ENCODE peak calls at places on chromosome 14, in five cellular contexts. Y is stomach; A is CD4-positive, alpha-beta T cell; S is IMR-90; E is left ventricle myocardium inferior. F is an unnamed sample.
A peak's percentile ranks its signal among the peaks of the same experiment; 100 is the strongest.

GRCh38 chr14:24674204-24674970 is 40.4 kb upstream of the GZMB start:
- DNase-seq in Y (no peak), A (no peak), S (no peak), E (no peak), F (no peak)

GRCh38 chr14:104805326-104805678 is 4.4 kb downstream of the ZBTB42 start:
- DNase-seq in Y (peak; percentile 57), A (no peak), S (peak; percentile 89), E (no peak), F (peak; percentile 22)

GRCh38 chr14:69876848-69877306 is 2.3 kb upstream of the SMOC1 start:
- DNase-seq in Y (no peak), A (no peak), S (no peak), E (no peak), F (no peak)

GRCh38 chr14:100873083-100873482 is 30.4 kb downstream of the RTL1 start:
- DNase-seq in Y (no peak), A (no peak), S (no peak), E (peak; percentile 0), F (peak; percentile 33)

GRCh38 chr14:73295198-73295796 is 58.0 kb downstream of the PAPLN start:
- DNase-seq in Y (no peak), A (no peak), S (peak; percentile 31), E (no peak), F (no peak)

GRCh38 chr14:24177041-24177825 is 5.4 kb downstream of the REC8 start:
- DNase-seq in Y (no peak), A (no peak), S (no peak), E (no peak), F (no peak)

GRCh38 chr14:79665556-79665955 is 545.7 kb downstream of the DIO2 start:
- DNase-seq in Y (no peak), A (no peak), S (no peak), E (no peak), F (no peak)

GRCh38 chr14:27995688-27996087 is 770.9 kb upstream of the FOXG1 start:
- DNase-seq in Y (no peak), A (no peak), S (no peak), E (no peak), F (no peak)

GRCh38 chr14:55912344-55912743 is 205.9 kb upstream of the PELI2 start:
- DNase-seq in Y (no peak), A (no peak), S (no peak), E (no peak), F (no peak)

GRCh38 chr14:92513204-92513965 is at the start of gene RIN3:
- DNase-seq in Y (no peak), A (peak; percentile 19), S (peak; percentile 65), E (peak; percentile 58), F (peak; percentile 77)

GRCh38 chr14:104639889-104640548 is 35.4 kb upstream of the TMEM179 start:
- DNase-seq in Y (peak; percentile 72), A (peak; percentile 37), S (peak; percentile 24), E (peak; percentile 57), F (no peak)

GRCh38 chr14:52609445-52610044 is 56.9 kb downstream of the GPR137C start:
- DNase-seq in Y (no peak), A (no peak), S (no peak), E (no peak), F (no peak)

GRCh38 chr14:104972301-104973211 is 5.6 kb downstream of the AHNAK2 start:
- DNase-seq in Y (peak; percentile 77), A (no peak), S (no peak), E (peak; percentile 17), F (peak; percentile 40)

GRCh38 chr14:101591121-101591520 is 29.8 kb downstream of the DIO3 start:
- DNase-seq in Y (peak; percentile 21), A (no peak), S (no peak), E (no peak), F (no peak)

GRCh38 chr14:98101323-98101722 is 1170.7 kb downstream of the BCL11B start:
- DNase-seq in Y (no peak), A (no peak), S (no peak), E (no peak), F (no peak)

GRCh38 chr14:63899953-63900352 is 47.1 kb downstream of the SYNE2 start:
- DNase-seq in Y (no peak), A (no peak), S (no peak), E (no peak), F (no peak)

GRCh38 chr14:105602243-105602750 is 75.9 kb downstream of the TMEM121 start:
- DNase-seq in Y (no peak), A (no peak), S (no peak), E (no peak), F (no peak)

GRCh38 chr14:91372680-91373495 is 44.7 kb downstream of the CCDC88C start:
- DNase-seq in Y (peak; percentile 77), A (no peak), S (no peak), E (no peak), F (no peak)

GRCh38 chr14:65749287-65749686 is 336.8 kb downstream of the FUT8 start:
- DNase-seq in Y (no peak), A (no peak), S (no peak), E (no peak), F (no peak)

GRCh38 chr14:57317248-57317833 is 48.6 kb downstream of the AP5M1 start:
- DNase-seq in Y (peak; percentile 76), A (peak; percentile 64), S (peak; percentile 78), E (peak; percentile 27), F (peak; percentile 61)

DNA sequence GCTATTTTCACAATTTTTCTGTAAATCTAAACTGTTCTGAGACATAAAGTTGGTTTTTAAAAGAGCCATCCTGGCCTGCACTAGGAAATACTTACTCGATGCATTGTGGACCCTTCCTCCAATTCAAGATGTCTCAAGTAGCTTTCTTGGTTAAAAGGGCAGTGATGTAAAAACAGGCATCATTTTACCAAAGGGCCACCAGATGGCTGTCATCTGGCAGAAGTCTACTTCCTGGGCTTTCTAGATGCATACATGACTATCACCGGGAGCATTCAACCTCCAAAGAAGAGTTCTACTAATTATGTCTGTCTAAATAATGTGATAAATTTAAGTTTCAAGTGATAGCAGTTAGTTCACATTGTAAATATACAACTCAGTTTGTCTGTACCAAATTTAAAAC is 96.8 kb upstream of the FRMD6 start:
- DNase-seq in Y (no peak), A (no peak), S (peak; percentile 72), E (no peak), F (no peak)
- TF ChIP-seq CTCF in Y (no peak), A (no peak), S (peak; percentile 33), E (no peak), F (no peak)

GRCh38 chr14:61380984-61381383 is 59.6 kb downstream of the PRKCH start:
- DNase-seq in Y (no peak), A (no peak), S (no peak), E (no peak), F (no peak)
- TF ChIP-seq CTCF in Y (no peak), A (no peak), S (no peak), E (no peak), F (no peak)

DNA sequence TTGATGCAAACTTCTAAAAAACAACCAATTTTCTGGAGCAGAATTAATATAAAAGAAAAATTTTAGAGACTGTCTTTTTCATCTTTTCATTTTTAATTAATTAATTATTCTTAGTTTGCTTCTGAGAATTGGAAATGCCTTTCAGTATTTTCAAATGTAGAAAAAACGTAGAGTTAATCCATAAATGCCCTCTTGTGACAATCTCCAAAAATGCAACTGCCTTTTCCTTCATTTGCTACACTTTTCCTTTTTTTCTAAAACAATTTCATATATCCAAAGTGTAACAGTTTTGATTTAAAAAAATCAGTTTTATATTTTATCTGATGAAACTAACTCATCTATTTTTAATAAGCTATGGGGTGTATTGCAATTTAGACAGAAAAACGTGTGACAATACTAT is 409.3 kb downstream of the PRKD1 start:
- DNase-seq in Y (no peak), A (no peak), S (peak; percentile 28), E (no peak), F (no peak)
- TF ChIP-seq CTCF in Y (no peak), A (no peak), S (peak; percentile 58), E (no peak), F (no peak)

GRCh38 chr14:99508896-99509629 is 27.9 kb downstream of the CCNK start:
- DNase-seq in Y (peak; percentile 77), A (no peak), S (no peak), E (no peak), F (no peak)

GRCh38 chr14:99505089-99505488 is 23.9 kb downstream of the CCNK start:
- DNase-seq in Y (no peak), A (no peak), S (no peak), E (no peak), F (no peak)

GRCh38 chr14:99503848-99504453 is 22.7 kb downstream of the CCNK start:
- DNase-seq in Y (no peak), A (no peak), S (no peak), E (no peak), F (no peak)

GRCh38 chr14:99507860-99508640 is 26.8 kb downstream of the CCNK start:
- DNase-seq in Y (no peak), A (no peak), S (no peak), E (no peak), F (no peak)

DNA sequence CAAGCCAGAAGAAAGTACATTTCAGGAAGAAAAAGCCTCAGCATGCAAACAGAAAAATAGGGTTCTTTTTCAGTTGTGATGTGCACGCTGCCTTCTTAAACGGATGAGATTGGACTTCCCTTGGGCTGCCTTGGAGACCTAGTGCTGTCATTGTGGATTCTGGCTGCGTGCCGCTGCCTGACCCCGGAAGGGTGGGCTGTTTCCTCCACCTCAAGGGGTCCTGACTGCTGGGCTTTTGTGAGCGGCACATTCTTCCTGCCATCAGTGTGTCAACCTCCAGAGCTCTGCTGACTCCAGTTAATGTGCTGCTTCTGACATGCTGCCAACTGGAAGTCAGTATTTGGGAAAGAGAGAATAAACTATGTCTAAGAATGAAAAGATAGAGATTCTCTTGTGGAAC is 25.1 kb downstream of the CCNK start:
- DNase-seq in Y (no peak), A (no peak), S (no peak), E (no peak), F (no peak)
- TF ChIP-seq CTCF in Y (no peak), A (no peak), S (no peak), E (no peak), F (no peak)

GRCh38 chr14:68011629-68012028 is 192.1 kb downstream of the RAD51B start:
- DNase-seq in Y (no peak), A (no peak), S (peak; percentile 87), E (no peak), F (no peak)
- TF ChIP-seq CTCF in Y (no peak), A (no peak), S (no peak), E (no peak), F (no peak)

GRCh38 chr14:95025218-95025617 is 132.1 kb downstream of the DICER1 start:
- DNase-seq in Y (no peak), A (no peak), S (no peak), E (no peak), F (no peak)

GRCh38 chr14:95025941-95026340 is 131.4 kb downstream of the DICER1 start:
- DNase-seq in Y (no peak), A (no peak), S (no peak), E (no peak), F (no peak)

GRCh38 chr14:95023115-95023514 is 134.2 kb downstream of the DICER1 start:
- DNase-seq in Y (no peak), A (no peak), S (no peak), E (no peak), F (no peak)

GRCh38 chr14:95024380-95024779 is 132.9 kb downstream of the DICER1 start:
- DNase-seq in Y (no peak), A (no peak), S (no peak), E (no peak), F (no peak)

DNA sequence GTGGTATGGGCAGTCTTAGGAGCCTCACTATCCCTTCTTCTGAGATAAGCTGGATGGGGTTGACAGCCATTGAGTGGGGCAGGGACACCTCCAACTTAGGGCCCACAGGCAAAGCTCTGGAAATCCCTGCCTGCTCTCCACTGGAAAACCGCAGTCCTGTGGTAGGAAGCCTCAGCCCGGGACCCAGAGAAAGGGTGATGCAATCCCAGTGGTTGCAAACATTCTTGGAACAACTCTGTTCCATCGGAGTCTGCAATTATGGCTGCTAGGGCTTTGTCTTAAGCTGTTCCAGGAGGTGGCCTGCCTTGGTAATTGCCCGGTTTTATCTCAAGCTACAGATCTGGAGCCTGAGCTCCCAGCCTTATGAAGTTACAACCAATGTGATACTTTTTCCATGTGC is 133.4 kb downstream of the DICER1 start:
- DNase-seq in Y (no peak), A (no peak), S (peak; percentile 6), E (no peak), F (no peak)
- TF ChIP-seq CTCF in Y (no peak), A (no peak), S (no peak), E (no peak), F (no peak)